ENCODE peak calls at places on chromosomes 13 and 19, in nine cellular contexts. M, P, V, R, I, W, D, U and S are unnamed samples.

GRCh38 chr19:45659096-45659729 is 8.8 kb upstream of the GIPR start:
- DNase-seq in M (no peak), P (no peak), V (no peak), R (no peak), I (no peak), W (no peak), D (no peak), U (no peak), S (no peak)

GRCh38 chr13:34019870-34020269 is 201.9 kb downstream of the RFC3 start:
- DNase-seq in M (no peak), P (no peak), V (no peak), R (no peak), I (no peak), W (no peak), D (no peak), U (no peak), S (no peak)

GRCh38 chr19:3556978-3557460 is 367 bp downstream of the MFSD12 start:
- DNase-seq in M (peak; percentile 51), P (peak; percentile 65), V (no peak), R (no peak), I (peak; percentile 88), W (no peak), D (no peak), U (no peak), S (no peak)

GRCh38 chr19:44260695-44261446 is 1.2 kb downstream of the ZNF233 start:
- DNase-seq in M (no peak), P (no peak), V (no peak), R (no peak), I (no peak), W (no peak), D (no peak), U (no peak), S (no peak)

GRCh38 chr13:80502359-80502758 is 161.4 kb upstream of the SPRY2 start:
- DNase-seq in M (no peak), P (no peak), V (no peak), R (no peak), I (no peak), W (no peak), D (no peak), U (no peak), S (no peak)

GRCh38 chr13:44271031-44271433 is 102.6 kb upstream of the SERP2 start:
- DNase-seq in M (no peak), P (no peak), V (no peak), R (no peak), I (no peak), W (no peak), D (no peak), U (no peak), S (no peak)

GRCh38 chr19:10896851-10897526 is 25.6 kb downstream of the CARM1 start:
- DNase-seq in M (no peak), P (peak; percentile 55), V (no peak), R (no peak), I (no peak), W (no peak), D (no peak), U (no peak), S (no peak)

GRCh38 chr19:2532252-2533071 is 56.5 kb downstream of the GADD45B start:
- DNase-seq in M (no peak), P (no peak), V (peak; percentile 42), R (no peak), I (no peak), W (no peak), D (peak; percentile 99), U (no peak), S (no peak)

GRCh38 chr19:15280915-15281683 is 48.9 kb upstream of the EPHX3 start:
- DNase-seq in M (no peak), P (no peak), V (peak; percentile 77), R (no peak), I (peak; percentile 89), W (no peak), D (peak; percentile 94), U (no peak), S (peak; percentile 88)

GRCh38 chr13:112638157-112638750 is 50.3 kb upstream of the TUBGCP3 start:
- DNase-seq in M (no peak), P (no peak), V (no peak), R (no peak), I (no peak), W (no peak), D (no peak), U (no peak), S (no peak)

GRCh38 chr13:109977212-109977968 is 191.0 kb upstream of the IRS2 start:
- DNase-seq in M (no peak), P (no peak), V (no peak), R (no peak), I (no peak), W (no peak), D (no peak), U (no peak), S (no peak)

GRCh38 chr19:40610396-40611064 is 9.4 kb downstream of the LTBP4 start:
- DNase-seq in M (peak; percentile 42), P (no peak), V (no peak), R (no peak), I (peak; percentile 87), W (no peak), D (no peak), U (no peak), S (peak; percentile 75)

DNA sequence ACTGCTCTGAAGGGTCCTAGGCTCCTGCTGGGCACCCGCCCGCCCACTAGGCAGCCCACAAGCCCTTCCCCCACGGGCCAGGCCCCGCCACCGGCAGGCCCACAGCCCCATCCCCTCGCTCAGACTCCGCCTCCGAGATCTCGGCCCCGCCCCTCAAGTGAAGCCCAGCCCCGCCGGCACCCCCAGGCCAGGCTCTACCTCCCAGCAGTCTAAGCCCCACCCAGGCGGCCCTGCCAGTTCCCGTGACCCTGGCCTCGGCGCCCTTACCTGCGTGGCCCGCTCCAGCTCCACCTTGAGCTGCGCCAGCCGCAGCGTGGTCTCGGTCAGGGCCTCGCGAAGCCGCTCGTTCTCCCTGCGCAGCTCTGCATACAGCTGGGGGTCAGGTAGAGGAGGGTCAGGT is 16.3 kb downstream of the EPS8L1 start:
- DNase-seq in M (peak; percentile 92), P (no peak), V (no peak), R (no peak), I (peak; percentile 79), W (no peak), D (no peak), U (peak; percentile 52), S (no peak)
- TF ChIP-seq CTCF in M (no peak), P (no peak), V (no peak), R (no peak), I (no peak), W (no peak), D (no peak), U (no peak), S (no peak)

DNA sequence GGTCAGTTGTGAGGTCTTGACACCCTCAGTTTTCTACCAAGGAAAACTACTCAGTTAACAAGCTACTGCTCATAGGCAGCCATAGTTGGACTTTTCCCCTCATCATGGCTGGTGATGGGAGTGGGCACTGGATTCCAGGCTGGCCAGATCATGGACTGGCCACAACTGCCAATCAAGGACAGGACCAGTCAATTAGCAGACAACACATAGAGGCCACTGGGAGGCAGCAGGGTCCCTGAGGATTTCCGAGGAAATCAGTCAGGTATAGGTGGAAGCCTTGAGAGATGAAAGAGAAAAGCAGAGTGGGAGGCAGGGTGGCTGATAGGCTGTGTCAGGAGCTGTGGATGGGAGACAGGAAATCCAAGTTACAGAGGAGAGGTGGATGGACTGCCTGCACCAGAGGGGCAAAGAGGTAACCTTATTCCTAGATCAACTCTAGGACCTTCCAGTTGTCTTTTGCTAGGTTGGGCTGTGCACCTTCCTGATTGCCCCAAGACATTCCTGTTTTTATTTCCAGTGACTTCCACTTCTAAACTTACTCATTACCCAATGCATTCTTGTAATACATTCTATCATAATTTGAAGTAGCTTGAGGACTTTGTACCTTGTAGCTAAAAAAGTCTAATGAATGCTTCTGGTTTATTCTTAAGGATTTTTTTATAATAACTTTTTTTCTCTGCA is 361.8 kb downstream of the KCNRG start:
- DNase-seq in M (peak; percentile 70), P (no peak), V (no peak), R (no peak), I (no peak), W (no peak), D (no peak), U (no peak), S (no peak)
- TF ChIP-seq CTCF in M (peak; percentile 53), P (peak; percentile 42), V (no peak), R (peak; percentile 6), I (no peak), W (no peak), D (peak; percentile 22), U (no peak), S (peak; percentile 22)

DNA sequence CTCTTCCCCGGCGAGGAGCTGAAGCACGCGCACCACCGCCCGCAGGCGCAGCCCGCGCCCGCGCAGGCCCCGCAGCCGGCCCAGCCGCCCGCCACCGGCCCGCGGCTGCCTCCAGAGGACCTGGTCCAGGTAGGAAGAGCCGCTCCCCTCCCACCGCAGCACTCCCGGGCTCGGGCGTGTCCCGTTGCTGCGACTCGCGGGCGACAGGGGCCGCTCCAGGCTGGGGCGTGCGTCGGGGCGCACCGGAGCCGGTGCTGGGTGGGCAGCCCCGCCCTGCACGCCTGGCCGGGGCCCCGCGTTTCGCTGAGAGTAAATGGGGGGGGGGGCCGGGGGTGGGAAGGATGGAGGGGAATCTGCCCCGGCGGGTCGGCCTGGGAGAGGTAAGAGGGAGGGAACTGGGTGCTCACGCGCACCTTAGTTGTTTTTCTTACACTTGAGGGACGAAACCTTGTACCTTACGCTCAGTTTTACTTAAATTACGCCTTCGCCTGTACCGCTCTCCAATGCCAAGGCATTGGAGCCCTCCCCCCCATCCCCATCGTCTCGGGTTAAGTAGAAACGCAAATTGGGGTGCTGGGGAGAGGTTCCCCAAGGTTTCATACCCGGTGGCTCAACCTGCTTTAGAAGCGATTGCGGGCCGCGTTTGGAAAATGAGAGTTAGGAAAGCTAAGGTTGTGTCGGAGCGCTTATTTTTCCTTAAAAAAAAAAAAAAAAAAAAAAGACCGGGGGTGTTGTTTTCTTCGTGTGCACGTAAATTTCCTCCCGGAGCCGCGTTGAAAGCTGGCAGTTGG is 850 bp downstream of the KLF5 start:
- DNase-seq in M (peak; percentile 80), P (peak; percentile 20), V (no peak), R (peak; percentile 63), I (peak; percentile 92), W (peak; percentile 78), D (no peak), U (peak; percentile 57), S (peak; percentile 55)
- TF ChIP-seq CTCF in M (no peak), P (no peak), V (no peak), R (peak; percentile 48), I (no peak), W (peak; percentile 55), D (peak; percentile 17), U (no peak), S (peak; percentile 42)

GRCh38 chr19:37990362-37990761 is 83.4 kb downstream of the SIPA1L3 start:
- DNase-seq in M (peak; percentile 46), P (no peak), V (no peak), R (no peak), I (no peak), W (no peak), D (no peak), U (no peak), S (no peak)
- TF ChIP-seq CTCF in M (peak; percentile 31), P (no peak), V (no peak), R (no peak), I (no peak), W (no peak), D (no peak), U (no peak), S (no peak)